ENCODE peak calls at places on chromosomes 12 and 14, in six cellular contexts. B is astrocyte of the spinal cord, T is neural crest cell, F is fibroblast of mammary gland, R is OCI-LY7, P is testis. C is an unnamed sample.

GRCh38 chr14:68791078-68791983 is 1.5 kb downstream of the ZFP36L1 start:
- DNase-seq in B (peak), T (no peak), F (no peak), R (no peak), P (peak), C (no peak)

GRCh38 chr12:88578821-88579518 is 1.3 kb downstream of the KITLG start:
- DNase-seq in B (no peak), T (peak), F (peak), R (no peak), P (peak), C (no peak)

GRCh38 chr12:31029466-31029865 is 44.2 kb upstream of the DDX11 start:
- DNase-seq in B (no peak), T (no peak), F (no peak), R (peak), P (no peak), C (no peak)

GRCh38 chr14:45249847-45250575 is 3.0 kb downstream of the MIS18BP1 start:
- DNase-seq in B (peak), T (no peak), F (peak), R (peak), P (peak), C (peak)

GRCh38 chr14:30826070-30826469 is 48.3 kb upstream of the COCH start:
- DNase-seq in B (no peak), T (no peak), F (no peak), R (no peak), P (no peak), C (no peak)

GRCh38 chr12:17511369-17511768 is 578.6 kb downstream of the RERGL start:
- DNase-seq in B (no peak), T (no peak), F (no peak), R (no peak), P (no peak), C (no peak)

GRCh38 chr12:27779416-27779815 is 617 bp upstream of the KLHL42 start:
- DNase-seq in B (peak), T (no peak), F (peak), R (peak), P (peak), C (no peak)

GRCh38 chr14:72665259-72665658 is 228.6 kb downstream of the DPF3 start:
- DNase-seq in B (peak), T (no peak), F (peak), R (no peak), P (no peak), C (peak)

GRCh38 chr12:132109741-132110140 is 34.4 kb downstream of the DDX51 start:
- DNase-seq in B (no peak), T (no peak), F (peak), R (no peak), P (no peak), C (no peak)

GRCh38 chr12:92602476-92602875 is 100.3 kb upstream of the PLEKHG7 start:
- DNase-seq in B (peak), T (no peak), F (peak), R (no peak), P (no peak), C (peak)

GRCh38 chr12:92603741-92604432 is 98.9 kb upstream of the PLEKHG7 start:
- DNase-seq in B (no peak), T (no peak), F (peak), R (no peak), P (no peak), C (no peak)

GRCh38 chr12:92602930-92603623 is 99.7 kb upstream of the PLEKHG7 start:
- DNase-seq in B (no peak), T (no peak), F (no peak), R (no peak), P (no peak), C (no peak)

GRCh38 chr12:92600052-92600451 is 102.7 kb upstream of the PLEKHG7 start:
- DNase-seq in B (no peak), T (no peak), F (no peak), R (peak), P (no peak), C (no peak)

GRCh38 chr12:92601680-92602079 is 101.1 kb upstream of the PLEKHG7 start:
- DNase-seq in B (no peak), T (no peak), F (no peak), R (no peak), P (no peak), C (no peak)
- TF ChIP-seq CTCF in B (no peak), T (no peak), F (no peak), R (no peak), P (no peak), C (no peak)

GRCh38 chr12:103705098-103705497 is 118.0 kb downstream of the STAB2 start:
- DNase-seq in B (no peak), T (no peak), F (no peak), R (no peak), P (no peak), C (no peak)

DNA sequence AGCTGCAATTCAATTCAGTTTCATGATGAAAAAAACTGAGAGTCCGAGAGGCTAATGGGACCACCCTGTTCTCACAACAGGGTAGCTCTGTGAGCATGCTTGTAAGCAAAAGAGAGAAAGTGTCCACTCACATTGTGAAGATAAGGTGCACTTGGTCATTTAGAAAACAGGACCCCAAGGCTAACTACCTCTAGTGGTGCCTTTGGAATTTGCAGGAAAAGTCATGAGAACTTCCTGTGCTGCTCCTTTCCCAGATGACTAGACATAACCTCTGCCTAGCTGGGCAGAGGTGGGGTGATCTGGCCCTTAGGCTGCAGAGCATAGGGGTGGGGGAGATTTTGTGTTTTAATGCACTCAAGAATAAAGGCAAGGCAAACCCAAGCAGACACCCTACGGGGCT is 118.9 kb downstream of the STAB2 start:
- DNase-seq in B (no peak), T (no peak), F (no peak), R (no peak), P (no peak), C (no peak)
- TF ChIP-seq CTCF in B (no peak), T (peak), F (peak), R (no peak), P (no peak), C (peak)

GRCh38 chr14:88252536-88252935 is 70.5 kb downstream of the KCNK10 start:
- DNase-seq in B (no peak), T (no peak), F (no peak), R (no peak), P (no peak), C (no peak)
- TF ChIP-seq CTCF in B (no peak), T (no peak), F (no peak), R (no peak), P (no peak), C (no peak)

GRCh38 chr12:69999561-69999960 is 174.5 kb downstream of the MYRFL start:
- DNase-seq in B (no peak), T (no peak), F (no peak), R (peak), P (no peak), C (no peak)
- TF ChIP-seq CTCF in B (no peak), T (no peak), F (no peak), R (peak), P (no peak), C (no peak)

GRCh38 chr14:91361236-91361811 is 56.3 kb downstream of the CCDC88C start:
- DNase-seq in B (no peak), T (no peak), F (peak), R (no peak), P (no peak), C (no peak)
- TF ChIP-seq CTCF in B (no peak), T (no peak), F (no peak), R (no peak), P (no peak), C (no peak)

DNA sequence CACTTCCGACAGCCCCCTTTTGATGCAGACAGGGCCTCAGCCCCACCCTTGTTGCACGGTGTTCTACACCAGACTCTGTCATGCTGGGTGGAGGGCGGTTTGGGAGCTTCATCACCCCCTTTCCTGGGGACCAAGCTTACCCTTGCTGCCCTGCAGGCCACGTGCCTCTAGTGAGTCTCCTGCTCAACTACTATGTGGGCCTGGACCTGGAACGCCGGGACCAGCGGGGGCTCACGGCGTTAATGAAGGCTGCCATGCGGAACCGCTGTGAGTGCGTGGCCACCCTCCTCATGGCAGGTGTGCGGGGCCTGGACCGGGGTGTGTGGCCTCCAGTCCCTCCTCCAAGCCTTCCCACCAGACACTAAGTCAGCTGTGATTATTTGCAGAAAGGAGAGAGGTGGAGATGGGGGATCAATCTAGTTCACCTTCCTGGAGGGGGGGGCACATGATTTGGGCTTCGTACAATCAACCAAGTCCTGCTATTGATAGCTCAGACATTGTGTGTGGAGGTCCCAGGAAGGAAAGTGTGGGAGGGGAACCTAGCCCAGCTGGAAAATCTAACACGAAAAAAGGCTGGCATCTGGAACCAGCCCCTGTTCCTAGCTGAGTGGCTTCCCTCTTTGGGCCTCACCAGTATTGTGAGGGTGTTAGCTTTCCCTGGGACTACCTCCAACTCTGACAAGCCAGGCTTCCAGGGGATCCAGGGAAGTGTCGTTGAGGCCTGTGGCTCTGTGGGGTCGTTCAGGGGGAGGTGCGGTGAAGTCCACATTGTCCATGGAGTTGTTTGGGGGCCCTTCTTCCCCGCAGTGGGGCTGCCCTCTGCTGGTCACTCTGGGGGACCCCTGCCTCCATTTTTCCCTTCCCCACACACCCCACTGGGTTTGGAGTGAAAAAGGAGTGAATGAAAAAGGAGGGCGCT is 1.6 kb downstream of the ANKRD33 start:
- DNase-seq in B (no peak), T (no peak), F (no peak), R (no peak), P (no peak), C (no peak)
- TF ChIP-seq CTCF in B (peak), T (peak), F (peak), R (peak), P (no peak), C (peak)

GRCh38 chr12:71018682-71019081 is 98.1 kb upstream of the PTPRR start:
- DNase-seq in B (no peak), T (no peak), F (no peak), R (no peak), P (no peak), C (no peak)

GRCh38 chr12:71010143-71010479 is 89.6 kb upstream of the PTPRR start:
- DNase-seq in B (no peak), T (no peak), F (peak), R (no peak), P (no peak), C (no peak)

GRCh38 chr12:71011261-71011660 is 90.7 kb upstream of the PTPRR start:
- DNase-seq in B (no peak), T (no peak), F (peak), R (no peak), P (no peak), C (no peak)

GRCh38 chr12:71009414-71010142 is 89.0 kb upstream of the PTPRR start:
- DNase-seq in B (no peak), T (no peak), F (no peak), R (no peak), P (no peak), C (no peak)

DNA sequence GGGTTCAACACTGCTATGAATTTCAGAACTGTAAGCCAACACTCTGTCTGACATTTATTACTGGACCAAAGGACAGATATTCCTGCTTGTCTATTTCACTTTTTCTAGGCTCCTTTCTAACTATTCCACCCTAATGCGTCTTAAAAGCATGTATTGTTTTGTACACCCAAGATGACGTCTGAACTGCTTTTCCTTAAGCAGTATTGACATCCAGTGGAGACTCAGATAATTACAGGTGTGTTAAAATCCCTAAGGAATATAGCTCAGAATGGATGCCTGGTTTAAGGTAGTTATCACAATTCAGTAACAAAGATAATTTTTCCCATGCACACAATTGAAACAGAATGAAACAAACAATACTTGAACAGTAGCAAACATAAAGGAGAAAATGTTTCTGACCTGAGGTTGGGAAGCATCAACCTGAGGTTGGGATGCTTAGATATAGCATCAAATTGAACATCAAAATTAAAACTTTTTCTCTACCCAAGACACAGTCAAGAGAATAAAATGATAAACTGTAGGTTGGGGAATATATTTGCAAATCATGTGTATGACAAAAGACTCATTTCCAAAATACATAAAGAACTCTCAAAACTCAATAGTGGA is 93.7 kb upstream of the PTPRR start:
- DNase-seq in B (peak), T (no peak), F (peak), R (no peak), P (no peak), C (peak)
- TF ChIP-seq CTCF in B (peak), T (peak), F (peak), R (peak), P (no peak), C (no peak)

GRCh38 chr14:47040490-47040889 is 388.9 kb upstream of the RPL10L start:
- DNase-seq in B (no peak), T (no peak), F (peak), R (no peak), P (peak), C (no peak)
- TF ChIP-seq CTCF in B (peak), T (peak), F (no peak), R (peak), P (no peak), C (peak)

GRCh38 chr12:6961695-6962284 is 8.7 kb downstream of the PHB2 start:
- DNase-seq in B (peak), T (peak), F (peak), R (peak), P (peak), C (no peak)

GRCh38 chr12:6959376-6960290 is 8.5 kb downstream of the PTPN6 start:
- DNase-seq in B (no peak), T (no peak), F (no peak), R (no peak), P (no peak), C (no peak)

GRCh38 chr12:6961278-6961694 is 9.2 kb downstream of the PHB2 start:
- DNase-seq in B (no peak), T (no peak), F (peak), R (no peak), P (peak), C (no peak)

GRCh38 chr12:6958609-6959375 is 7.6 kb downstream of the PTPN6 start:
- DNase-seq in B (no peak), T (no peak), F (no peak), R (peak), P (no peak), C (no peak)

DNA sequence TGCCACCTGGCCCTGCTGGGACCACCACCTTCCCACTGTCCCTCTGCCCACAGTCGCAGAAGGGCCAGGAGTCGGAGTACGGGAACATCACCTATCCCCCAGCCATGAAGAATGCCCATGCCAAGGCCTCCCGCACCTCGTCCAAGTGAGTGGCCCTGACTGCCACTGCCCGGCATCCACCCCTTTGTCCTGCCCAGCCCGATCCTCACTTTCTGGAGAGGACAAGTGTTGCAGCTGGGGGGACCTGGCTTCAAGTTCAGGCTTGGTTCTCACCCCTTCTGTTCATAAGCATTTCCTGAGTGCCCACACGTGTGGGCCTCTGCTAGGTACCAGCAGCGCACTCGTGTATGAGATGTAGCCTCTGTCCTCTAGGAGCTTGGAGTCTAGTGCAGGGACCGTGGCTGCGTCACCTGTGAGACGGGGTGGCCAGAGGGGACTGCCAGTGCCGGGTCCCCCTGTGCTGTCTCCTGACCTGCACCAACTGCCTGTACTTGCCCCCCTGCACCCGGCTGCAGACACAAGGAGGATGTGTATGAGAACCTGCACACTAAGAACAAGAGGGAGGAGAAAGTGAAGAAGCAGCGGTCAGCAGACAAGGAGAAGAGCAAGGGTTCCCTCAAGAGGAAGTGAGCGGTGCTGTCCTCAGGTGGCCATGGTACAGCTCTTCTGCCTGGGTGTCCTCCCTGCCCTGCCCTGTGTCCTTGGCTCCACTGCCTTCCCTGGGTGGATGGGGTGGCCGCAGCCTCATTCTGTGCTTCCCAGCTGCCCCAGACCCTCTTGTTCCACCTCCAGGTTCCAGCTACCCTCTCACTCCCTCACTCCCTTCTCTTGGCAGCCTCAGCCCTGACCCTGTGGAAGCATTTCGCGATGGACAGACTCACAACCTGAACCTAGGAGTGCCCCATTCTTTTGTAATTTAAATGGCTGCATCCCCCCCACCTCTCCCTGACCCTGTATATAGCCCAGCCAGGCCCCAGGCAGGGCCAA is 9.4 kb downstream of the PTPN6 start:
- DNase-seq in B (peak), T (no peak), F (peak), R (peak), P (peak), C (no peak)
- TF ChIP-seq CTCF in B (peak), T (no peak), F (peak), R (peak), P (peak), C (peak)

GRCh38 chr14:41925409-41925808 is 318.7 kb downstream of the LRFN5 start:
- DNase-seq in B (peak), T (no peak), F (peak), R (no peak), P (peak), C (peak)
- TF ChIP-seq CTCF in B (peak), T (peak), F (peak), R (peak), P (no peak), C (peak)